ENCODE peak calls at places on chromosomes 5 and 9, in four cellular contexts. One of them, this sample, is unnamed.

GRCh38 chr5:101678494-101679193 is 617.4 kb downstream of the SLCO4C1 start:
- DNase-seq in AML-193: peak
- DNase-seq in naive B cell: peak
- DNase-seq in NCI-H82: peak
- DNase-seq in this sample: peak

GRCh38 chr5:31918739-31919138 is 255.4 kb downstream of the GOLPH3 start:
- DNase-seq in naive B cell: no peak
- DNase-seq in NCI-H82: no peak
- DNase-seq in AML-193: no peak
- DNase-seq in this sample: no peak

GRCh38 chr5:63053019-63053638 is 474.5 kb downstream of the LRRC70 start:
- DNase-seq in naive B cell: no peak
- DNase-seq in AML-193: no peak
- DNase-seq in NCI-H82: no peak
- DNase-seq in this sample: no peak

GRCh38 chr5:9069650-9070049 is 476.2 kb downstream of the SEMA5A start:
- DNase-seq in naive B cell: no peak
- DNase-seq in NCI-H82: no peak
- DNase-seq in AML-193: no peak
- DNase-seq in this sample: no peak

GRCh38 chr9:84993105-84993504 is 323.6 kb downstream of the NTRK2 start:
- DNase-seq in AML-193: no peak
- DNase-seq in NCI-H82: no peak
- DNase-seq in naive B cell: no peak
- DNase-seq in this sample: no peak

GRCh38 chr5:1884638-1885475 is 2.1 kb upstream of the IRX4 start:
- DNase-seq in NCI-H82: no peak
- DNase-seq in AML-193: no peak
- DNase-seq in naive B cell: no peak
- DNase-seq in this sample: no peak

GRCh38 chr5:87170799-87171198 is 96.9 kb upstream of the RASA1 start:
- DNase-seq in NCI-H82: no peak
- DNase-seq in naive B cell: no peak
- DNase-seq in AML-193: no peak
- DNase-seq in this sample: no peak

GRCh38 chr5:53362521-53362941 is 117.9 kb upstream of the FST start:
- DNase-seq in naive B cell: no peak
- DNase-seq in NCI-H82: no peak
- DNase-seq in AML-193: no peak
- DNase-seq in this sample: no peak

GRCh38 chr5:143142596-143143435 is 260.7 kb downstream of the NR3C1 start:
- DNase-seq in NCI-H82: no peak
- DNase-seq in AML-193: no peak
- DNase-seq in naive B cell: no peak
- DNase-seq in this sample: peak

GRCh38 chr9:34242830-34243229 is 64.0 kb downstream of the UBAP1 start:
- DNase-seq in AML-193: no peak
- DNase-seq in NCI-H82: no peak
- DNase-seq in naive B cell: no peak
- DNase-seq in this sample: no peak

GRCh38 chr5:89759824-89760223 is 649.7 kb downstream of the CETN3 start:
- DNase-seq in naive B cell: no peak
- DNase-seq in AML-193: no peak
- DNase-seq in NCI-H82: no peak
- DNase-seq in this sample: no peak

GRCh38 chr9:132942541-132943182 is 1.8 kb downstream of the TSC1 start:
- DNase-seq in naive B cell: no peak
- DNase-seq in NCI-H82: no peak
- DNase-seq in AML-193: no peak
- DNase-seq in this sample: no peak

This sample was measured in uterus.